ENCODE peak calls at places on chromosomes 16 and 17, in seven cellular contexts. One of them, this sample, is unnamed.

GRCh38 chr16:16150117-16150877 is 73.0 kb downstream of the ABCC6 start:
- DNase-seq in stimulated activated CD8-positive, alpha-beta memory T cell treated with anti-CD3 and anti-CD28 coated beads, Interleukin-15, amount 100 ng/mL, for 24 hours: no peak
- DNase-seq in NCI-H526: no peak
- DNase-seq in amygdala: peak
- DNase-seq in Calu3: no peak
- DNase-seq in kidney epithelial cell: no peak
- DNase-seq in lower lobe of right lung: no peak
- DNase-seq in this sample: no peak

GRCh38 chr17:27247958-27248342 is 46.0 kb upstream of the WSB1 start:
- DNase-seq in stimulated activated CD8-positive, alpha-beta memory T cell treated with anti-CD3 and anti-CD28 coated beads, Interleukin-15, amount 100 ng/mL, for 24 hours: no peak
- DNase-seq in NCI-H526: no peak
- DNase-seq in amygdala: no peak
- DNase-seq in Calu3: no peak
- DNase-seq in kidney epithelial cell: no peak
- DNase-seq in lower lobe of right lung: no peak
- DNase-seq in this sample: no peak

GRCh38 chr16:83312015-83312734 is 495.6 kb upstream of the HSBP1 start:
- DNase-seq in stimulated activated CD8-positive, alpha-beta memory T cell treated with anti-CD3 and anti-CD28 coated beads, Interleukin-15, amount 100 ng/mL, for 24 hours: no peak
- DNase-seq in NCI-H526: no peak
- DNase-seq in amygdala: peak
- DNase-seq in Calu3: no peak
- DNase-seq in kidney epithelial cell: no peak
- DNase-seq in lower lobe of right lung: no peak
- DNase-seq in this sample: no peak

GRCh38 chr17:17943281-17943984 is 28.8 kb downstream of the TOM1L2 start:
- DNase-seq in stimulated activated CD8-positive, alpha-beta memory T cell treated with anti-CD3 and anti-CD28 coated beads, Interleukin-15, amount 100 ng/mL, for 24 hours: no peak
- DNase-seq in NCI-H526: no peak
- DNase-seq in amygdala: no peak
- DNase-seq in Calu3: no peak
- DNase-seq in kidney epithelial cell: no peak
- DNase-seq in lower lobe of right lung: no peak
- DNase-seq in this sample: no peak

GRCh38 chr16:8946544-8946943 is 17.2 kb downstream of the USP7 start:
- DNase-seq in stimulated activated CD8-positive, alpha-beta memory T cell treated with anti-CD3 and anti-CD28 coated beads, Interleukin-15, amount 100 ng/mL, for 24 hours: no peak
- DNase-seq in NCI-H526: no peak
- DNase-seq in amygdala: no peak
- DNase-seq in Calu3: no peak
- DNase-seq in kidney epithelial cell: no peak
- DNase-seq in lower lobe of right lung: no peak
- DNase-seq in this sample: no peak

GRCh38 chr16:87896924-87897562 is 27.7 kb upstream of the SLC7A5 start:
- DNase-seq in stimulated activated CD8-positive, alpha-beta memory T cell treated with anti-CD3 and anti-CD28 coated beads, Interleukin-15, amount 100 ng/mL, for 24 hours: no peak
- DNase-seq in NCI-H526: no peak
- DNase-seq in amygdala: no peak
- DNase-seq in Calu3: no peak
- DNase-seq in kidney epithelial cell: no peak
- DNase-seq in lower lobe of right lung: no peak
- DNase-seq in this sample: no peak

GRCh38 chr16:56980203-56980535 is 9.2 kb upstream of the NLRC5 start:
- DNase-seq in stimulated activated CD8-positive, alpha-beta memory T cell treated with anti-CD3 and anti-CD28 coated beads, Interleukin-15, amount 100 ng/mL, for 24 hours: no peak
- DNase-seq in NCI-H526: no peak
- DNase-seq in amygdala: no peak
- DNase-seq in Calu3: no peak
- DNase-seq in kidney epithelial cell: no peak
- DNase-seq in lower lobe of right lung: no peak
- DNase-seq in this sample: no peak

GRCh38 chr16:21628772-21629171 is 23.6 kb downstream of the IGSF6 start:
- DNase-seq in stimulated activated CD8-positive, alpha-beta memory T cell treated with anti-CD3 and anti-CD28 coated beads, Interleukin-15, amount 100 ng/mL, for 24 hours: no peak
- DNase-seq in NCI-H526: no peak
- DNase-seq in amygdala: no peak
- DNase-seq in Calu3: no peak
- DNase-seq in kidney epithelial cell: no peak
- DNase-seq in lower lobe of right lung: no peak
- DNase-seq in this sample: no peak

GRCh38 chr17:79573196-79573929 is 37.5 kb downstream of the RBFOX3 start:
- DNase-seq in stimulated activated CD8-positive, alpha-beta memory T cell treated with anti-CD3 and anti-CD28 coated beads, Interleukin-15, amount 100 ng/mL, for 24 hours: no peak
- DNase-seq in NCI-H526: no peak
- DNase-seq in amygdala: no peak
- DNase-seq in Calu3: no peak
- DNase-seq in kidney epithelial cell: peak
- DNase-seq in lower lobe of right lung: peak
- DNase-seq in this sample: no peak

GRCh38 chr17:42817866-42818265 is 6.2 kb downstream of the BECN1 start:
- DNase-seq in stimulated activated CD8-positive, alpha-beta memory T cell treated with anti-CD3 and anti-CD28 coated beads, Interleukin-15, amount 100 ng/mL, for 24 hours: no peak
- DNase-seq in NCI-H526: no peak
- DNase-seq in amygdala: no peak
- DNase-seq in Calu3: no peak
- DNase-seq in kidney epithelial cell: no peak
- DNase-seq in lower lobe of right lung: no peak
- DNase-seq in this sample: no peak

GRCh38 chr16:73037331-73037745 is 10.6 kb downstream of the ZFHX3 start:
- DNase-seq in stimulated activated CD8-positive, alpha-beta memory T cell treated with anti-CD3 and anti-CD28 coated beads, Interleukin-15, amount 100 ng/mL, for 24 hours: no peak
- DNase-seq in NCI-H526: no peak
- DNase-seq in amygdala: no peak
- DNase-seq in Calu3: no peak
- DNase-seq in kidney epithelial cell: no peak
- DNase-seq in lower lobe of right lung: no peak
- DNase-seq in this sample: no peak

GRCh38 chr16:56354016-56354415 is 71.3 kb downstream of the AMFR start:
- DNase-seq in stimulated activated CD8-positive, alpha-beta memory T cell treated with anti-CD3 and anti-CD28 coated beads, Interleukin-15, amount 100 ng/mL, for 24 hours: no peak
- DNase-seq in NCI-H526: no peak
- DNase-seq in amygdala: no peak
- DNase-seq in Calu3: no peak
- DNase-seq in kidney epithelial cell: no peak
- DNase-seq in lower lobe of right lung: no peak
- DNase-seq in this sample: no peak

GRCh38 chr17:62017912-62018311 is 47.2 kb downstream of the MED13 start:
- DNase-seq in stimulated activated CD8-positive, alpha-beta memory T cell treated with anti-CD3 and anti-CD28 coated beads, Interleukin-15, amount 100 ng/mL, for 24 hours: no peak
- DNase-seq in NCI-H526: no peak
- DNase-seq in amygdala: no peak
- DNase-seq in Calu3: no peak
- DNase-seq in kidney epithelial cell: no peak
- DNase-seq in lower lobe of right lung: no peak
- DNase-seq in this sample: no peak

GRCh38 chr16:83273504-83274173 is 534.1 kb upstream of the HSBP1 start:
- DNase-seq in stimulated activated CD8-positive, alpha-beta memory T cell treated with anti-CD3 and anti-CD28 coated beads, Interleukin-15, amount 100 ng/mL, for 24 hours: no peak
- DNase-seq in NCI-H526: no peak
- DNase-seq in amygdala: no peak
- DNase-seq in Calu3: no peak
- DNase-seq in kidney epithelial cell: no peak
- DNase-seq in lower lobe of right lung: no peak
- DNase-seq in this sample: no peak

GRCh38 chr16:27317738-27318398 is 4.1 kb downstream of the IL4R start:
- DNase-seq in stimulated activated CD8-positive, alpha-beta memory T cell treated with anti-CD3 and anti-CD28 coated beads, Interleukin-15, amount 100 ng/mL, for 24 hours: no peak
- DNase-seq in NCI-H526: no peak
- DNase-seq in amygdala: no peak
- DNase-seq in Calu3: no peak
- DNase-seq in kidney epithelial cell: no peak
- DNase-seq in lower lobe of right lung: no peak
- DNase-seq in this sample: no peak

GRCh38 chr17:74516561-74516960 is 14.7 kb downstream of the CD300LB start:
- DNase-seq in stimulated activated CD8-positive, alpha-beta memory T cell treated with anti-CD3 and anti-CD28 coated beads, Interleukin-15, amount 100 ng/mL, for 24 hours: no peak
- DNase-seq in NCI-H526: no peak
- DNase-seq in amygdala: no peak
- DNase-seq in Calu3: no peak
- DNase-seq in kidney epithelial cell: no peak
- DNase-seq in lower lobe of right lung: no peak
- DNase-seq in this sample: no peak

GRCh38 chr16:2473425-2473926 is 1.5 kb upstream of the TBC1D24 start:
- DNase-seq in stimulated activated CD8-positive, alpha-beta memory T cell treated with anti-CD3 and anti-CD28 coated beads, Interleukin-15, amount 100 ng/mL, for 24 hours: no peak
- DNase-seq in NCI-H526: peak
- DNase-seq in amygdala: no peak
- DNase-seq in Calu3: no peak
- DNase-seq in kidney epithelial cell: no peak
- DNase-seq in lower lobe of right lung: no peak
- DNase-seq in this sample: no peak

GRCh38 chr17:83186751-83187421 is 107.5 kb downstream of the METRNL start:
- DNase-seq in stimulated activated CD8-positive, alpha-beta memory T cell treated with anti-CD3 and anti-CD28 coated beads, Interleukin-15, amount 100 ng/mL, for 24 hours: no peak
- DNase-seq in NCI-H526: no peak
- DNase-seq in amygdala: no peak
- DNase-seq in Calu3: no peak
- DNase-seq in kidney epithelial cell: no peak
- DNase-seq in lower lobe of right lung: peak
- DNase-seq in this sample: no peak

GRCh38 chr17:18025596-18026407 is 13.2 kb downstream of the ATPAF2 start:
- DNase-seq in stimulated activated CD8-positive, alpha-beta memory T cell treated with anti-CD3 and anti-CD28 coated beads, Interleukin-15, amount 100 ng/mL, for 24 hours: no peak
- DNase-seq in NCI-H526: no peak
- DNase-seq in amygdala: no peak
- DNase-seq in Calu3: no peak
- DNase-seq in kidney epithelial cell: no peak
- DNase-seq in lower lobe of right lung: no peak
- DNase-seq in this sample: no peak